ENCODE peak calls at places on chromosome 10, in six cellular contexts. C is K562, Q is SK-N-SH, W is H1, X is GM12878, H is HepG2. S is an unnamed sample.

GRCh38 chr10:26486985-26487850 is 49.1 kb downstream of the APBB1IP start:
- DNase-seq in C (no peak), Q (no peak), W (no peak), X (peak), H (peak), S (peak)

GRCh38 chr10:48606530-48607355 is 1.9 kb upstream of the ARHGAP22 start:
- DNase-seq in C (no peak), Q (no peak), W (peak), X (no peak), H (no peak), S (no peak)

GRCh38 chr10:1390200-1390599 is 334.0 kb downstream of the WDR37 start:
- DNase-seq in C (no peak), Q (no peak), W (no peak), X (no peak), H (no peak), S (no peak)

GRCh38 chr10:96138102-96138501 is 8.0 kb downstream of the ZNF518A start:
- DNase-seq in C (no peak), Q (no peak), W (no peak), X (peak), H (no peak), S (no peak)

GRCh38 chr10:101834341-101834740 is 9.3 kb downstream of the KCNIP2 start:
- DNase-seq in C (peak), Q (no peak), W (no peak), X (no peak), H (no peak), S (no peak)

GRCh38 chr10:28668363-28669226 is 8.7 kb upstream of the BAMBI start:
- DNase-seq in C (peak), Q (peak), W (peak), X (no peak), H (no peak), S (no peak)

GRCh38 chr10:110310741-110311140 is 6.0 kb upstream of the SMNDC1 start:
- DNase-seq in C (no peak), Q (no peak), W (no peak), X (no peak), H (no peak), S (no peak)

GRCh38 chr10:30417301-30417700 is 16.7 kb upstream of the MAP3K8 start:
- DNase-seq in C (no peak), Q (no peak), W (no peak), X (no peak), H (no peak), S (no peak)

GRCh38 chr10:34732926-34733325 is 82.2 kb downstream of the PARD3 start:
- DNase-seq in C (peak), Q (peak), W (no peak), X (no peak), H (peak), S (peak)

GRCh38 chr10:80484243-80484642 is 30.1 kb downstream of the TSPAN14 start:
- DNase-seq in C (no peak), Q (no peak), W (no peak), X (no peak), H (no peak), S (no peak)

GRCh38 chr10:97463363-97464132 is 17.6 kb downstream of the ZDHHC16 start:
- DNase-seq in C (peak), Q (peak), W (peak), X (peak), H (peak), S (peak)

GRCh38 chr10:129522041-129522585 is 55.1 kb downstream of the MGMT start:
- DNase-seq in C (no peak), Q (no peak), W (no peak), X (no peak), H (no peak), S (no peak)

GRCh38 chr10:114874827-114875541 is 53.4 kb downstream of the FHIP2A start:
- DNase-seq in C (no peak), Q (peak), W (peak), X (no peak), H (peak), S (no peak)

GRCh38 chr10:107790271-107790670 is 625.8 kb upstream of the SORCS1 start:
- DNase-seq in C (no peak), Q (no peak), W (no peak), X (no peak), H (no peak), S (no peak)

GRCh38 chr10:21197006-21197405 is 299.9 kb upstream of the NEBL start:
- DNase-seq in C (no peak), Q (no peak), W (no peak), X (no peak), H (no peak), S (no peak)

GRCh38 chr10:48623009-48623408 is 18.1 kb upstream of the ARHGAP22 start:
- DNase-seq in C (no peak), Q (no peak), W (no peak), X (no peak), H (no peak), S (no peak)

GRCh38 chr10:117541909-117542705 is 439 bp upstream of the EMX2 start:
- DNase-seq in C (peak), Q (peak), W (peak), X (no peak), H (no peak), S (no peak)

GRCh38 chr10:1544929-1545328 is 192.4 kb downstream of the ADARB2 start:
- DNase-seq in C (no peak), Q (no peak), W (no peak), X (no peak), H (no peak), S (no peak)

GRCh38 chr10:43781480-43782361 is 133.0 kb upstream of the ZNF32 start:
- DNase-seq in C (peak), Q (peak), W (no peak), X (peak), H (peak), S (no peak)

GRCh38 chr10:16941865-16942264 is 124.6 kb upstream of the RSU1 start:
- DNase-seq in C (no peak), Q (no peak), W (no peak), X (no peak), H (no peak), S (no peak)

GRCh38 chr10:57507788-57508187 is 759.9 kb downstream of the IPMK start:
- DNase-seq in C (no peak), Q (no peak), W (no peak), X (no peak), H (no peak), S (no peak)

GRCh38 chr10:132064082-132064755 is 1.5 kb upstream of the JAKMIP3 start:
- DNase-seq in C (no peak), Q (no peak), W (no peak), X (no peak), H (no peak), S (no peak)

DNA sequence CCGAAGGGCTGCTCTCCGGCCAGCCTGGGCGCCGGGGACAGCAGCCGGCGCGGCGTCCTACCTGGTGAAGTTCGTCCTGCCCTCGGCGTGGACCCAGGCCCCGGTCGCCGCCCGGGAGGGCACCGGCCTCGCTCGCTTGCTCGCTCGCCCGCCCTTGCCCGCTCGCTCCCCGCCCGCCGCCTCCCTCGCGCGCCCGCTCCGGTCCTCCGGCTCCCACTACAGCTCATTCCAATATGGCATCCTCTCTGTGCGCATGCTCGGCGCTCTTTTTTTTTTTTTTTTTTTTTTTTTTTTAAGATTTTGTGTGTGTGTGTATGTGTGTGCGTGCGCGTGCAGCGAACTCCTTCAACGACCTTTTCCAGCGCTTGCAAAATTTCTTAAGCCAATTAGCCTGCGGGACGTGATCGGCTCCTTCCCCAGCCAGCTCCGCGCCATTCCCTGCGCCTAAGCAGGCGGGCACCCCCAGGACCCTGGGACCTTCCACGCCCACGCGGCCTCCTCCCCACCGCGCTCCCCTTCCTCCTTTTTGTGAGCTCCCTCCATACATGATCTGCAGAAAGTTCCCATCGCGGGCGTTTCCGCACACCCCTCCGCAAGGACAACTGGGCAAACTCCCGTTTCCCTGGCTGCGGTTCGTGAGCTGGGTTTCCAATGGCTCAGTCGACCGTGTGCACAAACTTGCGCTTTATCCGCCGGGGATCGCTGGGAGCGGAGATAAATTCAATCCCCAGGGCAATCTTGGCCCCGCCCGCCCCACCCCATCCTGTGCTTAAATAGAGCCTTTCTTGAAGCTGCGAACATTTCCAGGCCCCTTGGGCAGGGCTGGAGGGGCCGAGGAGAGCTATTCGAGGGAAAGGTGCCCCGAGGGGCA is at the start of gene SFMBT2:
- DNase-seq in C (peak), Q (peak), W (peak), X (no peak), H (no peak), S (no peak)
- TF ChIP-seq JUND in C (no peak), Q (no peak), W (no peak), X (no peak), H (no peak), S (no peak)

GRCh38 chr10:124644771-124645170 is 99.4 kb downstream of the FAM53B start:
- DNase-seq in C (no peak), Q (no peak), W (no peak), X (no peak), H (no peak), S (no peak)
- TF ChIP-seq MAX in C (no peak), Q (no peak), W (no peak), X (no peak), H (no peak), S (no peak)

GRCh38 chr10:104301907-104302690 is 33.1 kb downstream of the GSTO2 start:
- DNase-seq in C (no peak), Q (no peak), W (no peak), X (no peak), H (no peak), S (no peak)

GRCh38 chr10:104304346-104304745 is 33.9 kb downstream of the ITPRIP start:
- DNase-seq in C (no peak), Q (no peak), W (no peak), X (no peak), H (no peak), S (no peak)

GRCh38 chr10:104306897-104307296 is 31.4 kb downstream of the ITPRIP start:
- DNase-seq in C (no peak), Q (peak), W (no peak), X (no peak), H (no peak), S (no peak)

GRCh38 chr10:104303594-104304178 is 34.6 kb downstream of the ITPRIP start:
- DNase-seq in C (no peak), Q (no peak), W (no peak), X (no peak), H (no peak), S (no peak)

DNA sequence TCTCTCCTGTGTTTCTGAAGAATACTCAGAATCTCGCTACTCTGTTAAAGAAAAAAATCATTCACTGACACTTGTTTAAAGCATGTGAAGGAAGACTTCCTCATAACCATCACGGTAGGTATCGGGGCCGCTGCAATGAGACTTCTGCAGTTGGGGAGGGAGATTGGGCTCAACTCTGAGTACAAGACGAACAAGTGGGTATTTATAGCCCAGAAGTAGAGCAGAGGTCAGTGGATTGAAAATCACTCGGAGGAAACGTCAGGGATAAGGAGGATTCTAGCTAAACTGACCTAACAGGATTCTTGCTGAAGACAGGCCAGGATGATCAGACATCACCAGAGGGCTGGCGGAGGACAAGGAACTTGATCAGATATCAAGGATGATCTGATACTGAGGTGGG is 33.3 kb downstream of the ITPRIP start:
- DNase-seq in C (no peak), Q (no peak), W (no peak), X (no peak), H (no peak), S (no peak)
- TF ChIP-seq JUND in C (no peak), Q (no peak), W (no peak), X (no peak), H (no peak), S (no peak)

GRCh38 chr10:78065616-78066410 is 32.1 kb downstream of the RPS24 start:
- DNase-seq in C (peak), Q (no peak), W (no peak), X (no peak), H (no peak), S (no peak)

GRCh38 chr10:78058562-78058961 is 24.9 kb downstream of the RPS24 start:
- DNase-seq in C (no peak), Q (no peak), W (no peak), X (no peak), H (no peak), S (no peak)

GRCh38 chr10:78062296-78062695 is 28.6 kb downstream of the RPS24 start:
- DNase-seq in C (no peak), Q (no peak), W (no peak), X (no peak), H (no peak), S (no peak)

GRCh38 chr10:78063236-78063635 is 29.6 kb downstream of the RPS24 start:
- DNase-seq in C (no peak), Q (no peak), W (no peak), X (no peak), H (peak), S (no peak)

GRCh38 chr10:78059916-78060315 is 26.3 kb downstream of the RPS24 start:
- DNase-seq in C (no peak), Q (no peak), W (no peak), X (no peak), H (no peak), S (no peak)
- TF ChIP-seq MAX in C (no peak), Q (no peak), W (no peak), X (no peak), H (no peak), S (no peak)

GRCh38 chr10:125151170-125151823 is 9.1 kb downstream of the CTBP2 start:
- DNase-seq in C (no peak), Q (no peak), W (no peak), X (no peak), H (no peak), S (no peak)

GRCh38 chr10:125151824-125152634 is 8.3 kb downstream of the CTBP2 start:
- DNase-seq in C (peak), Q (no peak), W (peak), X (no peak), H (no peak), S (no peak)

GRCh38 chr10:125154529-125154928 is 5.8 kb downstream of the CTBP2 start:
- DNase-seq in C (no peak), Q (no peak), W (no peak), X (no peak), H (no peak), S (no peak)

GRCh38 chr10:125153693-125154490 is 6.5 kb downstream of the CTBP2 start:
- DNase-seq in C (no peak), Q (no peak), W (no peak), X (no peak), H (no peak), S (no peak)

GRCh38 chr10:125152646-125153368 is 7.6 kb downstream of the CTBP2 start:
- DNase-seq in C (no peak), Q (no peak), W (no peak), X (no peak), H (no peak), S (no peak)
- TF ChIP-seq JUND in C (no peak), Q (no peak), W (no peak), X (no peak), H (no peak), S (no peak)